ENCODE peak calls at places on chromosomes 13 and 19, in seven cellular contexts. I is cardiac muscle cell, Q is IMR-90, M is nephron progenitor cell, Y is GM10248, F is Peyer's patch, N is OCI-LY7. S is an unnamed sample.

GRCh38 chr13:50197705-50198104 is 182.5 kb downstream of the KCNRG start:
- DNase-seq in I (no peak), Q (peak), M (no peak), F (no peak), Y (no peak), N (no peak), S (no peak)

GRCh38 chr13:61410669-61411297 is 4.9 kb downstream of the PCDH20 start:
- DNase-seq in F (no peak), Q (peak), N (peak), I (peak), Y (peak), M (no peak), S (no peak)

GRCh38 chr13:29561918-29562317 is 33.6 kb downstream of the SLC7A1 start:
- DNase-seq in Y (no peak), M (no peak), F (no peak), I (no peak), Q (peak), N (no peak), S (no peak)

GRCh38 chr13:110319774-110320509 is 12.9 kb downstream of the COL4A2 start:
- DNase-seq in N (no peak), F (no peak), I (no peak), M (no peak), Y (no peak), Q (peak), S (peak)

GRCh38 chr13:48006396-48006795 is 5.3 kb upstream of the SUCLA2 start:
- DNase-seq in N (no peak), M (no peak), I (no peak), Y (no peak), F (no peak), Q (no peak), S (no peak)

GRCh38 chr13:66922444-66922843 is 307.7 kb downstream of the PCDH9 start:
- DNase-seq in Y (no peak), N (no peak), M (no peak), Q (no peak), F (no peak), I (no peak), S (no peak)

GRCh38 chr19:12938536-12939291 is at the start of gene CALR:
- DNase-seq in F (no peak), Q (no peak), N (peak), I (no peak), Y (no peak), M (no peak), S (no peak)

GRCh38 chr13:28958018-28958417 is 137.9 kb downstream of the MTUS2 start:
- DNase-seq in N (no peak), M (no peak), Q (no peak), F (no peak), Y (no peak), I (no peak), S (no peak)

GRCh38 chr19:45191324-45191845 is 12.8 kb downstream of the BLOC1S3 start:
- DNase-seq in N (no peak), I (no peak), F (no peak), Y (no peak), Q (no peak), M (no peak), S (no peak)

GRCh38 chr19:40802300-40803169 is 3.5 kb downstream of the EGLN2 start:
- DNase-seq in I (no peak), N (peak), F (peak), Q (no peak), Y (no peak), M (no peak), S (no peak)

GRCh38 chr13:84037937-84038464 is 155.7 kb upstream of the SLITRK1 start:
- DNase-seq in N (no peak), M (no peak), Y (no peak), I (no peak), Q (no peak), F (no peak), S (no peak)

GRCh38 chr13:35923347-35923746 is 207.8 kb downstream of the DCLK1 start:
- DNase-seq in N (no peak), I (no peak), F (no peak), Y (no peak), M (no peak), Q (peak), S (peak)

GRCh38 chr19:2695288-2695866 is 7.1 kb downstream of the GNG7 start:
- DNase-seq in N (no peak), Y (no peak), Q (no peak), I (peak), M (no peak), F (no peak), S (no peak)

GRCh38 chr13:101916758-101917474 is 464.4 kb downstream of the ITGBL1 start:
- DNase-seq in Y (peak), F (no peak), M (peak), Q (no peak), N (no peak), I (peak), S (no peak)

GRCh38 chr13:112567161-112567862 is 20.6 kb downstream of the TUBGCP3 start:
- DNase-seq in M (no peak), F (no peak), N (no peak), I (no peak), Q (peak), Y (no peak), S (no peak)

GRCh38 chr13:47672245-47672975 is 328.7 kb downstream of the SUCLA2 start:
- DNase-seq in I (no peak), Y (no peak), F (no peak), M (no peak), Q (no peak), N (no peak), S (no peak)

DNA sequence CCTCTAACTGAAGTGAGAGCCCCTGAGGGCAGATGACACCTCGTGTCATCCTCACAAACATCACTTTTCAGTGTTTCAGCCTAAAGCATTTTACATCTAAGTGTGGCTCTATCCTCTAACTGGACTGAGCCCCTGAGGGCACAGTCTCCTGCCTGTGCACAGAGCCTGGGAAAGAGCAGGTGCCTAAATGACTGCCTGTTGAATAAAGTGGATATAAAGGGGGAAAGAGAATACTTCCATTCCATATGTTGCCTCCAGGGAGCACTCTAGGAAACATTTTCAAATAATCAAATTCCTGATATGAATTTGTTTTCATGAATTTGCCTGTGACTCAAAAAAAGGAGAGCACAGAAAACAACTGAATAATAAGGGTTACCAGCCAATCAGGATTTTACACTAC is 32.2 kb downstream of the CNMD start:
- DNase-seq in I (no peak), Y (no peak), N (no peak), Q (no peak), F (no peak), M (no peak), S (peak)
- TF ChIP-seq CTCF in I (no peak), Y (no peak), N (no peak), Q (peak), F (no peak), M (peak), S (peak)

GRCh38 chr13:39016087-39016486 is 21.8 kb downstream of the PROSER1 start:
- DNase-seq in N (no peak), Q (no peak), M (no peak), Y (no peak), I (no peak), F (no peak), S (no peak)

GRCh38 chr13:39013462-39013861 is 22.8 kb upstream of the STOML3 start:
- DNase-seq in Q (no peak), F (no peak), I (no peak), N (no peak), M (no peak), Y (no peak), S (no peak)

GRCh38 chr13:39016789-39017188 is 21.1 kb downstream of the PROSER1 start:
- DNase-seq in F (no peak), N (peak), Y (peak), Q (peak), I (peak), M (peak), S (peak)

GRCh38 chr13:39012608-39013007 is 22.0 kb upstream of the STOML3 start:
- DNase-seq in M (no peak), I (no peak), Y (no peak), N (no peak), Q (no peak), F (no peak), S (no peak)
- TF ChIP-seq CTCF in M (peak), I (no peak), Y (no peak), N (peak), Q (peak), F (no peak), S (peak)

GRCh38 chr19:47813304-47813994 is 8.3 kb upstream of the CRX start:
- DNase-seq in I (peak), Y (peak), N (peak), Q (peak), M (peak), F (peak), S (peak)

GRCh38 chr19:47819841-47820244 is 1.9 kb upstream of the CRX start:
- DNase-seq in Q (no peak), Y (no peak), I (peak), M (peak), F (no peak), N (peak), S (no peak)

GRCh38 chr19:47813995-47814328 is 7.8 kb upstream of the CRX start:
- DNase-seq in Y (no peak), I (no peak), N (no peak), M (no peak), F (no peak), Q (no peak), S (no peak)
- TF ChIP-seq CTCF in Y (no peak), I (no peak), N (no peak), M (no peak), F (no peak), Q (no peak), S (peak)

GRCh38 chr19:29259153-29259552 is 46.2 kb upstream of the UQCRFS1 start:
- DNase-seq in M (no peak), N (peak), Q (no peak), F (no peak), I (no peak), Y (no peak), S (no peak)
- TF ChIP-seq CTCF in M (no peak), N (peak), Q (peak), F (no peak), I (peak), Y (peak), S (peak)

GRCh38 chr19:48713041-48713863 is 6.3 kb downstream of the MAMSTR start:
- DNase-seq in Q (peak), M (peak), F (no peak), N (peak), Y (no peak), I (no peak), S (no peak)

GRCh38 chr19:48715276-48715675 is 4.2 kb downstream of the MAMSTR start:
- DNase-seq in M (no peak), Q (no peak), I (no peak), F (peak), N (no peak), Y (no peak), S (no peak)

GRCh38 chr19:48715681-48716171 is 3.8 kb downstream of the MAMSTR start:
- DNase-seq in N (no peak), I (no peak), Q (no peak), F (peak), Y (no peak), M (no peak), S (no peak)

GRCh38 chr19:48714759-48715261 is 4.7 kb downstream of the MAMSTR start:
- DNase-seq in N (no peak), I (no peak), Y (no peak), M (no peak), Q (no peak), F (peak), S (no peak)

DNA sequence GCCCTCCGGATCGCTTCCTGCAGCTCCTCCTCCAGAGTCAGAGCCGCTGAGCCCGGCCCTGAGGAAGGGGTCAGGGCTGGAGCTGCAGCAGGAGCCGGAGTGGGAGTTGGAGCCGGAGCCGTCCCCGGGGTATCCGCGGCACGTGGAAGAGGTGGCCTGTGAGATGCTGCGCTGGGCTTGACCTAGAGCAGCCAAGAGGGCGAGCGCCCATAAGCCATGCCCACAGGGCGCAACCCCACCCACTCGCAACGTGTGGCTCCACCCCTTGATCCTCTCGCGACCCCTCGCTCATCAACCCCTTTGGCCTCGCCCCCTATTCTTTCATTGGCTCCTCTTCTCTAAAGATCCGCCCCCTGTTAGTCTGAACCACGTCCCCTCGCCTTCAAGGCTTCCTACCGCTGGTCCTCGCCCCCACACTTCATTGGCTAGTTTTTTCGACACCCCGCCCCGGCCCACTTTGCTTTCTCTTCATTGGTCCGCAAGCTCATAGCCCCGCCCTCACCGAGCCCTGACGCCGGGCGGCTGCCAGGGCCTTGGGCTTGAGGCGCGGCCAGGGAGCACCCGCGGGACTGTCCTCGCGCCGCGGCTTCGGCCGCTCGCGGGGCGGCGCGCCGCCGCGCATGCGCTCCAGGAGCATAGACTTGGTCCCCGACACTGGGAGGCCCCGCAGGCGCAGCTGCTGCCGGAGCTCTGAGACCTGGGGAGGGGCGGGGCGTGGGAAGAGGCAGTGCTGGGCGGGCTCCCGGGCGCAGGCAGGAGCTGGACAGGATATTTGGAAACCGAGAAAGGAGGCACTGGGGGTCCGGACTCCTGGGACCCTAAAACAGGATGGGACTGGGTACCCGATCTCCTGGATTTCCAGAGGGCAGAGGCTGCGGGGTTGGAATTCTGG is 5.4 kb downstream of the MAMSTR start:
- DNase-seq in F (peak), Y (peak), I (peak), M (peak), N (peak), Q (peak), S (peak)
- TF ChIP-seq CTCF in F (no peak), Y (no peak), I (no peak), M (no peak), N (no peak), Q (no peak), S (no peak)

DNA sequence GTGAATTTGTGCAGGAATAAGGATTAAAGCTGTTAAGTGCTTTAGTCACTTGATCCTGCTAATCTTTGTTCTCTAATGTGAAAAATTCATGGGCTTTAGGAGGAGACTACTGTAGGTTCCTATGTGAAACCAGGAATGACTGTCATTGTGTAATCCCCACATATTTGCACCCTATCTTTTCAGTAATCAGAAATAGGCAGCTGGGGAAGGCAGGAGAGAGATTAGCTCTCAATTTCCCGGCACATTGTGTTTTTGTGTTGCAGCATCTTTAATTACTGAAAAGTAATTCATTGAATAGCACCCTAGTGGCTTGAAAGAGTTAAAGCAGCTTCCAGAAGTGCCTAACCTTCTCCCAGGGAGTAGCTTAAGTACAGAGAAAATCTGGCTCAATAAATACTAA is 282.9 kb downstream of the OLFM4 start:
- DNase-seq in Q (no peak), F (no peak), N (no peak), Y (no peak), I (no peak), M (no peak), S (no peak)
- TF ChIP-seq CTCF in Q (no peak), F (no peak), N (no peak), Y (no peak), I (no peak), M (peak), S (no peak)

GRCh38 chr19:16782719-16783118 is 46.5 kb upstream of the SIN3B start:
- DNase-seq in Y (no peak), M (no peak), F (no peak), Q (no peak), N (no peak), I (no peak), S (no peak)

GRCh38 chr19:16779539-16780163 is 49.5 kb upstream of the SIN3B start:
- DNase-seq in Y (no peak), Q (no peak), F (no peak), N (no peak), M (no peak), I (no peak), S (no peak)

GRCh38 chr19:16777811-16778210 is 51.4 kb upstream of the SIN3B start:
- DNase-seq in I (no peak), Q (no peak), Y (no peak), N (no peak), M (no peak), F (no peak), S (no peak)

GRCh38 chr19:16773939-16774338 is 54.3 kb downstream of the NWD1 start:
- DNase-seq in Q (no peak), M (no peak), I (no peak), F (no peak), Y (no peak), N (no peak), S (no peak)

DNA sequence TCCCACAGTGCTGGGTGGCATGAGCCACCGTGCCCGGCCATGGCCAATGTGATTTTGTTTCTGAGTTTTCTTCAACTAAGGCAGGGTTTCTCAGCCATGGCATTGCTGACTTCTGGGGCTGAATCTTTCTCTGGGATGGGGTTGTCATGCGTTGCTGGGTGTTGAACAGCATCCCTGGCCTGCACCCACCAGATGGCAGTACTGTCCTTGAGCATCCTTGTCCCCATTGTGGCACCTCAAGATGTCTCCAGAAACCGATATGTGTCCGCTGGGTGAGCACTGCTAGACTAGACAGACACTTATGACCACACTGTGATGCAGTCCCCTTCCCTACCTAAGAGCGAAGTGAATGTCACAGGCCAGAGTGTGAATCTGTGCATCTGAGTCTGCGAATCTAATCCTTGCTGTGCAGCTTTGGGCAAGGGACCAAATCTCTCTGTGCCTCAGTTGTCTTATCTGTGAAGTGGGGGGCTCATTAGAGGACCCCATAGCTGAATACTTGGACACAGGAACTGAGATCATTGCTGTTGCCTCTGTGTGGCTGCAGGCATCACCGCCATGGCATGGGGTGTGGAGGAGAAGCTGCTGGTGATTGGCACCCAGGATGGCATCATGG is 50.3 kb upstream of the SIN3B start:
- DNase-seq in I (peak), Q (peak), N (peak), F (no peak), M (peak), Y (peak), S (peak)
- TF ChIP-seq CTCF in I (peak), Q (peak), N (peak), F (peak), M (peak), Y (peak), S (peak)

GRCh38 chr13:106281426-106281825 is 254.0 kb downstream of the EFNB2 start:
- DNase-seq in Y (no peak), I (no peak), N (no peak), M (no peak), Q (no peak), F (no peak), S (no peak)

GRCh38 chr13:106274551-106275208 is 260.8 kb downstream of the EFNB2 start:
- DNase-seq in N (no peak), I (no peak), M (no peak), Y (no peak), F (no peak), Q (no peak), S (no peak)

GRCh38 chr13:106277483-106278154 is 257.8 kb downstream of the EFNB2 start:
- DNase-seq in Q (no peak), M (no peak), Y (no peak), N (no peak), I (peak), F (no peak), S (no peak)

GRCh38 chr13:106275441-106276032 is 259.9 kb downstream of the EFNB2 start:
- DNase-seq in N (no peak), I (no peak), Y (no peak), M (no peak), Q (no peak), F (no peak), S (no peak)

GRCh38 chr13:106276876-106277275 is 258.6 kb downstream of the EFNB2 start:
- DNase-seq in Y (no peak), Q (peak), N (no peak), F (no peak), M (no peak), I (no peak), S (no peak)
- TF ChIP-seq CTCF in Y (no peak), Q (no peak), N (no peak), F (no peak), M (no peak), I (no peak), S (no peak)

GRCh38 chr19:28126499-28126898 is 1086.5 kb downstream of the UQCRFS1 start:
- DNase-seq in I (no peak), Q (no peak), Y (no peak), F (no peak), N (no peak), M (no peak), S (no peak)

GRCh38 chr19:28128341-28128740 is 1084.6 kb downstream of the UQCRFS1 start:
- DNase-seq in I (no peak), Q (no peak), M (no peak), Y (no peak), N (no peak), F (no peak), S (no peak)

GRCh38 chr19:28130066-28130511 is 1082.9 kb downstream of the UQCRFS1 start:
- DNase-seq in Y (peak), F (no peak), Q (no peak), N (no peak), I (peak), M (peak), S (no peak)
- TF ChIP-seq CTCF in Y (no peak), F (no peak), Q (no peak), N (no peak), I (no peak), M (no peak), S (no peak)